ENCODE peak calls at places on chromosomes 7 and 10, in five cellular contexts. One of them, this sample, is unnamed.
A peak's percentile ranks its signal among the peaks of the same experiment; 100 is the strongest.

GRCh38 chr7:107528461-107528860 is 35.3 kb downstream of the COG5 start:
- DNase-seq in HepG2: peak; percentile 20
- DNase-seq in H1: no peak
- DNase-seq in SK-N-SH: no peak
- DNase-seq in GM12878: no peak
- DNase-seq in this sample: no peak

GRCh38 chr7:116763647-116764046 is 91.7 kb downstream of the MET start:
- DNase-seq in GM12878: no peak
- DNase-seq in H1: no peak
- DNase-seq in SK-N-SH: no peak
- DNase-seq in HepG2: no peak
- DNase-seq in this sample: no peak

GRCh38 chr10:132170561-132171361 is 16.0 kb upstream of the DPYSL4 start:
- DNase-seq in GM12878: no peak
- DNase-seq in SK-N-SH: no peak
- DNase-seq in H1: no peak
- DNase-seq in HepG2: no peak
- DNase-seq in this sample: no peak

GRCh38 chr10:79051766-79052165 is 17.0 kb upstream of the ZMIZ1 start:
- DNase-seq in GM12878: no peak
- DNase-seq in H1: no peak
- DNase-seq in HepG2: no peak
- DNase-seq in SK-N-SH: no peak
- DNase-seq in this sample: no peak

GRCh38 chr10:21507066-21507669 is 18.3 kb downstream of the SKIDA1 start:
- DNase-seq in GM12878: no peak
- DNase-seq in HepG2: no peak
- DNase-seq in H1: no peak
- DNase-seq in SK-N-SH: no peak
- DNase-seq in this sample: no peak

GRCh38 chr7:81414411-81414810 is 355.4 kb downstream of the HGF start:
- DNase-seq in HepG2: no peak
- DNase-seq in SK-N-SH: no peak
- DNase-seq in GM12878: no peak
- DNase-seq in H1: no peak
- DNase-seq in this sample: no peak

GRCh38 chr10:104043854-104044253 is 41.8 kb downstream of the COL17A1 start:
- DNase-seq in HepG2: no peak
- DNase-seq in SK-N-SH: no peak
- DNase-seq in GM12878: no peak
- DNase-seq in H1: no peak
- DNase-seq in this sample: no peak

GRCh38 chr7:1403844-1404404 is 55.3 kb downstream of the MICALL2 start:
- DNase-seq in HepG2: no peak
- DNase-seq in GM12878: no peak
- DNase-seq in SK-N-SH: peak; percentile 77
- DNase-seq in H1: no peak
- DNase-seq in this sample: no peak

GRCh38 chr7:19773361-19773760 is at the start of gene TMEM196:
- DNase-seq in HepG2: no peak
- DNase-seq in H1: peak; percentile 73
- DNase-seq in GM12878: no peak
- DNase-seq in SK-N-SH: peak; percentile 11
- DNase-seq in this sample: no peak

GRCh38 chr7:141076377-141076776 is 2.5 kb downstream of the TMEM178B start:
- DNase-seq in H1: no peak
- DNase-seq in HepG2: no peak
- DNase-seq in SK-N-SH: peak; percentile 75
- DNase-seq in GM12878: no peak
- DNase-seq in this sample: no peak

GRCh38 chr10:61175331-61175730 is 231.3 kb upstream of the RHOBTB1 start:
- DNase-seq in SK-N-SH: peak; percentile 15
- DNase-seq in H1: no peak
- DNase-seq in GM12878: no peak
- DNase-seq in HepG2: no peak
- DNase-seq in this sample: no peak

GRCh38 chr10:47079177-47079580 is 168.0 kb downstream of the PTPN20 start:
- DNase-seq in GM12878: no peak
- DNase-seq in SK-N-SH: no peak
- DNase-seq in H1: no peak
- DNase-seq in HepG2: no peak
- DNase-seq in this sample: no peak

GRCh38 chr10:132910901-132911711 is 31.3 kb downstream of the CFAP46 start:
- DNase-seq in H1: no peak
- DNase-seq in SK-N-SH: no peak
- DNase-seq in HepG2: no peak
- DNase-seq in GM12878: no peak
- DNase-seq in this sample: no peak

GRCh38 chr7:117993377-117994003 is 120.2 kb upstream of the CTTNBP2 start:
- DNase-seq in SK-N-SH: peak; percentile 42
- DNase-seq in HepG2: peak; percentile 18
- DNase-seq in H1: peak; percentile 72
- DNase-seq in GM12878: no peak
- DNase-seq in this sample: peak; percentile 60

GRCh38 chr7:123460616-123461015 is 73.8 kb downstream of the IQUB start:
- DNase-seq in HepG2: no peak
- DNase-seq in SK-N-SH: no peak
- DNase-seq in GM12878: no peak
- DNase-seq in H1: no peak
- DNase-seq in this sample: no peak

GRCh38 chr10:112132429-112132828 is 51.1 kb downstream of the GPAM start:
- DNase-seq in H1: no peak
- DNase-seq in GM12878: no peak
- DNase-seq in SK-N-SH: no peak
- DNase-seq in HepG2: no peak
- DNase-seq in this sample: no peak

GRCh38 chr7:106425017-106425719 is 140.4 kb upstream of the NAMPT start:
- DNase-seq in GM12878: peak; percentile 93
- DNase-seq in HepG2: no peak
- DNase-seq in H1: no peak
- DNase-seq in SK-N-SH: no peak
- DNase-seq in this sample: peak; percentile 38

GRCh38 chr7:128404143-128404681 is 5.6 kb downstream of the IMPDH1 start:
- DNase-seq in GM12878: no peak
- DNase-seq in H1: no peak
- DNase-seq in HepG2: no peak
- DNase-seq in SK-N-SH: no peak
- DNase-seq in this sample: no peak

GRCh38 chr7:70259497-70259896 is 661.2 kb downstream of the AUTS2 start:
- DNase-seq in GM12878: no peak
- DNase-seq in SK-N-SH: no peak
- DNase-seq in H1: no peak
- DNase-seq in HepG2: no peak
- DNase-seq in this sample: no peak

GRCh38 chr10:15120523-15120922 is 23.4 kb downstream of the RPP38 start:
- DNase-seq in GM12878: no peak
- DNase-seq in SK-N-SH: no peak
- DNase-seq in H1: no peak
- DNase-seq in HepG2: no peak
- DNase-seq in this sample: no peak

GRCh38 chr7:72336382-72336886 is 75.7 kb downstream of the CALN1 start:
- DNase-seq in HepG2: no peak
- DNase-seq in SK-N-SH: peak; percentile 30
- DNase-seq in H1: peak; percentile 84
- DNase-seq in GM12878: no peak
- DNase-seq in this sample: no peak

GRCh38 chr10:123573236-123574147 is 92.7 kb upstream of the GPR26 start:
- DNase-seq in GM12878: no peak
- DNase-seq in H1: peak; percentile 92
- DNase-seq in SK-N-SH: peak; percentile 51
- DNase-seq in HepG2: peak; percentile 36
- DNase-seq in this sample: peak; percentile 63

GRCh38 chr10:44697096-44697495 is 214.0 kb upstream of the TMEM72 start:
- DNase-seq in SK-N-SH: no peak
- DNase-seq in H1: no peak
- DNase-seq in HepG2: peak; percentile 13
- DNase-seq in GM12878: no peak
- DNase-seq in this sample: no peak

GRCh38 chr7:102823715-102824114 is 74.9 kb downstream of the FAM185A start:
- DNase-seq in H1: no peak
- DNase-seq in HepG2: no peak
- DNase-seq in SK-N-SH: no peak
- DNase-seq in GM12878: no peak
- DNase-seq in this sample: no peak

GRCh38 chr10:51672039-51672535 is 27.3 kb downstream of the CSTF2T start:
- DNase-seq in HepG2: no peak
- DNase-seq in SK-N-SH: no peak
- DNase-seq in GM12878: no peak
- DNase-seq in H1: no peak
- DNase-seq in this sample: no peak

GRCh38 chr10:62491597-62491996 is 117.4 kb downstream of the ZNF365 start:
- DNase-seq in SK-N-SH: no peak
- DNase-seq in H1: no peak
- DNase-seq in GM12878: no peak
- DNase-seq in HepG2: peak; percentile 74
- DNase-seq in this sample: no peak

GRCh38 chr7:31805209-31805818 is 118.3 kb downstream of the PPP1R17 start:
- DNase-seq in HepG2: no peak
- DNase-seq in GM12878: no peak
- DNase-seq in SK-N-SH: no peak
- DNase-seq in H1: no peak
- DNase-seq in this sample: no peak

GRCh38 chr7:112430649-112431048 is 19.6 kb upstream of the IFRD1 start:
- DNase-seq in GM12878: no peak
- DNase-seq in H1: no peak
- DNase-seq in SK-N-SH: no peak
- DNase-seq in HepG2: no peak
- DNase-seq in this sample: no peak

GRCh38 chr7:90455163-90456030 is 14.0 kb upstream of the PTTG1IP2 start:
- DNase-seq in HepG2: peak; percentile 10
- DNase-seq in GM12878: peak; percentile 7
- DNase-seq in SK-N-SH: peak; percentile 61
- DNase-seq in H1: no peak
- DNase-seq in this sample: peak; percentile 40

GRCh38 chr7:85405503-85405902 is 218.6 kb upstream of the SEMA3D start:
- DNase-seq in H1: no peak
- DNase-seq in HepG2: no peak
- DNase-seq in SK-N-SH: no peak
- DNase-seq in GM12878: no peak
- DNase-seq in this sample: no peak

GRCh38 chr10:15427836-15428414 is 56.8 kb upstream of the FAM171A1 start:
- DNase-seq in H1: no peak
- DNase-seq in SK-N-SH: peak; percentile 58
- DNase-seq in HepG2: peak; percentile 41
- DNase-seq in GM12878: no peak
- DNase-seq in this sample: peak; percentile 16

GRCh38 chr10:122083478-122084025 is 94.6 kb downstream of the TACC2 start:
- DNase-seq in HepG2: no peak
- DNase-seq in H1: no peak
- DNase-seq in GM12878: no peak
- DNase-seq in SK-N-SH: no peak
- DNase-seq in this sample: no peak

DNA sequence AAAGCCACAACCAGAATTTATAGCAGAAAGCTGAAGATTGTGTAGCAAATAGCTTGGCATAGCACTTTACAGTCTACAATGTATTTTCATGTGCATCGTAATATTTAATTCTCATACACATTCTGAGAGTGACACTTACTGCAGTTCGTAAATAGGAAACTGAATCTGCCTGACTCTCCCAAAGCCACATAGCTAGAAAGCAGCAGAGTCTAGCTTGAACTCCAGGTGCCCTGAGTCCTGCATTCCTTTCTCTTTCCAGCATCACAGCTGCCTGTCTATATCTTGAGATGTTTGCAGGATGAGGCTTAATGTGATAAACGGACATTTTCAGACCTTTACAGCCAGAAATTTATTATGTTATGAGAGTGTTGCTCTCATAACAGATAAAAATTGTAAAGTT is 132.9 kb upstream of the PLXDC2 start:
- DNase-seq in HepG2: no peak
- DNase-seq in GM12878: no peak
- DNase-seq in SK-N-SH: no peak
- DNase-seq in H1: no peak
- DNase-seq in this sample: no peak
- TF ChIP-seq RFX5 in HepG2: no peak
- TF ChIP-seq RFX5 in GM12878: no peak
- TF ChIP-seq RFX5 in SK-N-SH: no peak
- TF ChIP-seq RFX5 in H1: no peak
- TF ChIP-seq RFX5 in this sample: no peak

DNA sequence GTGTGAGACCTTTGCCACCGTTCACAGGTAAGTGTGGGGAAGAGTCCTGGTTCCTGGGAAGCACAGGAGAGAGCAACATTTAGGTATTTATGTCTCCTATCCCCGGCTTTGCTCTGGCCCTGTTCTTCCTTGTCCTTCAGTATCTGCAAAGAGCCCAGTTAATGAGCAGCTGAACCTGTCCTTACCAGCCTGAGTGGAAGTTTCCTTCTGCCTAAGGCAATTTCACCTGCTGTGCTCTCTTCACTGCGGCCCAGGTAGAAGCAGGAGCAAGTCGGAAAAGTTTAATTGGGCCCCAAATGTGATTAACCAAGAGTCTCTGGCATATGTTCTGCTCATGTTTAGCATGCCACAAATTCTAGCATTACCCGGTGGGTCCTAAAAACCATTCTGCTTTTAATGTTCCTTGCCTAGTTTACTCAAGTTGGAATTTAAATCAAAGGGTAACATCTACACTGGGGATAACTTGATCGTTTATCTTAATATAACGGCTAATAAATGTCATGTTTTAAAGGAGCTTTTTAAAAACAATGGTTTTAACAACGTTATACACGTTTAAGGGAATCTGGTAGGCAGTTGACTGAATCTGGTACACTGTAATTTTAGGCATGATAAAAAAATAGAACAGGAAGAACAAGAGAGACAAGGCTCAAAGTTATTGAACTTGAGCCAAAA is 817.1 kb downstream of the TYW1 start:
- DNase-seq in H1: no peak
- DNase-seq in HepG2: no peak
- DNase-seq in GM12878: no peak
- DNase-seq in SK-N-SH: no peak
- DNase-seq in this sample: no peak
- TF ChIP-seq TAF1 in H1: no peak
- TF ChIP-seq TAF1 in HepG2: no peak
- TF ChIP-seq TAF1 in GM12878: no peak
- TF ChIP-seq TAF1 in SK-N-SH: no peak
- TF ChIP-seq TAF1 in this sample: no peak

GRCh38 chr7:130667593-130668257 is 823 bp downstream of the COPG2 start:
- DNase-seq in H1: no peak
- DNase-seq in GM12878: no peak
- DNase-seq in HepG2: no peak
- DNase-seq in SK-N-SH: peak; percentile 50
- DNase-seq in this sample: no peak

GRCh38 chr7:130662426-130662825 is 6.1 kb downstream of the COPG2 start:
- DNase-seq in H1: no peak
- DNase-seq in HepG2: no peak
- DNase-seq in GM12878: no peak
- DNase-seq in SK-N-SH: no peak
- DNase-seq in this sample: no peak
- TF ChIP-seq RFX5 in H1: no peak
- TF ChIP-seq RFX5 in HepG2: no peak
- TF ChIP-seq RFX5 in GM12878: no peak
- TF ChIP-seq RFX5 in SK-N-SH: no peak
- TF ChIP-seq RFX5 in this sample: no peak

DNA sequence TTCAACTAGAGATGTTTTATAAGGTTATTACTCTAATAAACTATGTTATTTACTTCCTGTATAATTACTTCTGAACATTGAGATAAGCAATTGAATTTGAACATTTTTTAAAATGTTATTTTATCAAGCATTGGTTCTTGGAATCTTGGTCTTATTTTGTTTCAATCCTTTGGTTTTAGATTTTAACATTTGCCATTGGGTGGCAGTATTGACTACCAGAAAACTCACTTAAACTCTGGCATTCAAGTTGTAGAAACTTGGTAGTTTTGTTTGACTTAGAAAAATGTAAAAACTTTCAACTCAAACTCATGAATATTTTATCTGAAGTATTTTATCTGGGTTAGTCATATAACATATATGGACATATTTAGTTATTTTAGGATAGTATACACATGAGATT is 48.1 kb downstream of the ATRNL1 start:
- DNase-seq in H1: no peak
- DNase-seq in HepG2: no peak
- DNase-seq in GM12878: no peak
- DNase-seq in SK-N-SH: peak; percentile 4
- DNase-seq in this sample: no peak
- TF ChIP-seq TAF1 in H1: no peak
- TF ChIP-seq TAF1 in HepG2: no peak
- TF ChIP-seq TAF1 in GM12878: no peak
- TF ChIP-seq TAF1 in SK-N-SH: no peak
- TF ChIP-seq TAF1 in this sample: no peak

This sample was measured in K562.